ENCODE peak calls at places on chromosome 2, in ten cellular contexts. V, T, K, Q, B, E, P, O, R and L are unnamed samples.

GRCh38 chr2:18741888-18742287 is 152.5 kb upstream of the NT5C1B start:
- DNase-seq in V (no peak), T (peak), K (no peak), Q (no peak), B (no peak), E (no peak), P (no peak), O (no peak), R (peak), L (peak)

GRCh38 chr2:113126845-113127645 is at the start of gene IL1RN:
- DNase-seq in V (no peak), T (no peak), K (no peak), Q (no peak), B (no peak), E (no peak), P (no peak), O (no peak), R (no peak), L (no peak)

GRCh38 chr2:9535177-9535576 is 20.5 kb downstream of the ADAM17 start:
- DNase-seq in V (no peak), T (no peak), K (no peak), Q (no peak), B (no peak), E (no peak), P (no peak), O (no peak), R (no peak), L (no peak)

GRCh38 chr2:25257931-25258771 is 83.6 kb downstream of the DNMT3A start:
- DNase-seq in V (no peak), T (no peak), K (no peak), Q (no peak), B (no peak), E (no peak), P (no peak), O (peak), R (no peak), L (no peak)

GRCh38 chr2:217282531-217282930 is 422.7 kb upstream of the TNP1 start:
- DNase-seq in V (peak), T (no peak), K (peak), Q (no peak), B (peak), E (no peak), P (no peak), O (no peak), R (peak), L (peak)

GRCh38 chr2:54577944-54578667 is 122.0 kb downstream of the SPTBN1 start:
- DNase-seq in V (no peak), T (no peak), K (no peak), Q (no peak), B (no peak), E (no peak), P (no peak), O (peak), R (no peak), L (peak)

GRCh38 chr2:98480598-98480997 is 35.9 kb downstream of the INPP4A start:
- DNase-seq in V (no peak), T (no peak), K (no peak), Q (no peak), B (no peak), E (no peak), P (no peak), O (no peak), R (no peak), L (no peak)

GRCh38 chr2:100425107-100425506 is 7.6 kb upstream of the CHST10 start:
- DNase-seq in V (no peak), T (no peak), K (no peak), Q (no peak), B (no peak), E (no peak), P (no peak), O (no peak), R (no peak), L (no peak)

GRCh38 chr2:221304916-221305315 is 267.2 kb downstream of the EPHA4 start:
- DNase-seq in V (peak), T (no peak), K (no peak), Q (no peak), B (no peak), E (no peak), P (no peak), O (no peak), R (no peak), L (no peak)

GRCh38 chr2:183079335-183079775 is 808 bp downstream of the DUSP19 start:
- DNase-seq in V (peak), T (no peak), K (peak), Q (no peak), B (no peak), E (no peak), P (peak), O (no peak), R (no peak), L (peak)

GRCh38 chr2:120919771-120920437 is 184.2 kb downstream of the GLI2 start:
- DNase-seq in V (peak), T (no peak), K (peak), Q (peak), B (peak), E (peak), P (peak), O (no peak), R (peak), L (peak)

GRCh38 chr2:64115808-64116598 is 28.2 kb downstream of the PELI1 start:
- DNase-seq in V (no peak), T (no peak), K (no peak), Q (no peak), B (no peak), E (no peak), P (no peak), O (no peak), R (no peak), L (no peak)

GRCh38 chr2:120350801-120351324 is 4.9 kb downstream of the INHBB start:
- DNase-seq in V (no peak), T (no peak), K (no peak), Q (no peak), B (no peak), E (no peak), P (no peak), O (no peak), R (no peak), L (no peak)

GRCh38 chr2:9481257-9481922 is 7.0 kb downstream of the IAH1 start:
- DNase-seq in V (peak), T (no peak), K (peak), Q (no peak), B (peak), E (peak), P (peak), O (no peak), R (peak), L (no peak)

GRCh38 chr2:152499921-152500320 is 164.9 kb downstream of the FMNL2 start:
- DNase-seq in V (no peak), T (no peak), K (peak), Q (no peak), B (peak), E (peak), P (peak), O (no peak), R (peak), L (peak)

GRCh38 chr2:45575881-45576280 is 35.2 kb downstream of the SRBD1 start:
- DNase-seq in V (no peak), T (no peak), K (no peak), Q (no peak), B (no peak), E (no peak), P (no peak), O (no peak), R (no peak), L (no peak)

GRCh38 chr2:231642631-231643493 is 50.2 kb downstream of the TEX44 start:
- DNase-seq in V (peak), T (peak), K (peak), Q (peak), B (peak), E (peak), P (peak), O (no peak), R (peak), L (peak)

GRCh38 chr2:128309341-128310093 is 9.2 kb downstream of the HS6ST1 start:
- DNase-seq in V (no peak), T (peak), K (peak), Q (peak), B (peak), E (peak), P (no peak), O (peak), R (peak), L (no peak)

GRCh38 chr2:196234672-196235071 is 63.3 kb upstream of the STK17B start:
- DNase-seq in V (peak), T (no peak), K (peak), Q (no peak), B (peak), E (peak), P (peak), O (no peak), R (peak), L (peak)

GRCh38 chr2:4673025-4673489 is 969.7 kb downstream of the DCDC2C start:
- DNase-seq in V (no peak), T (no peak), K (no peak), Q (no peak), B (no peak), E (no peak), P (no peak), O (no peak), R (no peak), L (no peak)

GRCh38 chr2:237134831-237135230 is 49.1 kb downstream of the COPS8 start:
- DNase-seq in V (no peak), T (no peak), K (no peak), Q (no peak), B (no peak), E (no peak), P (no peak), O (no peak), R (no peak), L (no peak)

GRCh38 chr2:11101430-11101829 is 53.8 kb upstream of the SLC66A3 start:
- DNase-seq in V (no peak), T (no peak), K (no peak), Q (no peak), B (no peak), E (no peak), P (no peak), O (no peak), R (no peak), L (no peak)

GRCh38 chr2:57759131-57759530 is 287.5 kb upstream of the VRK2 start:
- DNase-seq in V (no peak), T (peak), K (no peak), Q (no peak), B (no peak), E (no peak), P (no peak), O (no peak), R (no peak), L (no peak)

GRCh38 chr2:57758686-57759085 is 287.9 kb upstream of the VRK2 start:
- DNase-seq in V (no peak), T (no peak), K (no peak), Q (no peak), B (no peak), E (no peak), P (no peak), O (no peak), R (no peak), L (no peak)

GRCh38 chr2:57759822-57760300 is 286.7 kb upstream of the VRK2 start:
- DNase-seq in V (peak), T (peak), K (peak), Q (peak), B (peak), E (peak), P (peak), O (peak), R (peak), L (peak)

DNA sequence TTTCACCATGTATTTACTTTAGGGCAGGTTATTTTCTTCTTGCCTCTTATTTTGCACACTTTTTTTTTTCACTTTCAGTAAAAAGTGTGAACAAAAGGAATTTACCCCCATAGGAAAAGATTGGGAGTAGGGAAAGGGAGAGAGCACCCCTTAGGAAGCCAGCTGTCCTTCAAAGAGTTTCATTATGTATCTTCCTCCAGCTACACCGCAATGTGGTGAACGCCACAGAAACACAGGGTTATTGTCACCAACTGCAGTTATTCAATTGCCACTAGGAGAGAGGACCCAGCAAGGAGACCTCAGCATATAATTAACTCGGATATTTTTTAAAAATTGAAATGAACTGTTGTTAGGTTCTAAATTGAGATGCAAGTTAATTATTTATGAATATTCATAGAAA is 286.2 kb upstream of the VRK2 start:
- DNase-seq in V (no peak), T (no peak), K (no peak), Q (no peak), B (no peak), E (no peak), P (no peak), O (peak), R (no peak), L (no peak)
- H3K4me3 ChIP-seq in V (no peak), T (no peak), K (no peak), Q (no peak), B (peak), E (no peak), P (peak), O (peak), R (no peak), L (no peak)

GRCh38 chr2:176650101-176650500 is 380.9 kb downstream of the MTX2 start:
- DNase-seq in V (no peak), T (no peak), K (no peak), Q (no peak), B (no peak), E (no peak), P (no peak), O (no peak), R (no peak), L (no peak)
- TF ChIP-seq CTCF in V (no peak), T (no peak), K (no peak), Q (no peak), B (peak), E (no peak), P (no peak), O (peak), R (no peak), L (peak)

GRCh38 chr2:240566203-240567136 is 1.8 kb upstream of the RNPEPL1 start:
- DNase-seq in V (peak), T (peak), K (peak), Q (peak), B (peak), E (peak), P (peak), O (peak), R (peak), L (peak)

GRCh38 chr2:240567137-240567871 is 980 bp upstream of the RNPEPL1 start:
- DNase-seq in V (peak), T (no peak), K (no peak), Q (peak), B (no peak), E (no peak), P (no peak), O (no peak), R (no peak), L (no peak)

GRCh38 chr2:240564191-240564570 is 4.0 kb downstream of the DUSP28 start:
- DNase-seq in V (no peak), T (no peak), K (no peak), Q (no peak), B (no peak), E (no peak), P (no peak), O (no peak), R (no peak), L (no peak)

GRCh38 chr2:240565267-240566202 is 2.7 kb upstream of the RNPEPL1 start:
- DNase-seq in V (peak), T (peak), K (peak), Q (peak), B (peak), E (no peak), P (peak), O (no peak), R (peak), L (peak)

GRCh38 chr2:240564571-240565266 is 3.6 kb upstream of the RNPEPL1 start:
- DNase-seq in V (no peak), T (no peak), K (no peak), Q (peak), B (no peak), E (no peak), P (no peak), O (no peak), R (peak), L (no peak)
- H3K4me3 ChIP-seq in V (no peak), T (no peak), K (no peak), Q (no peak), B (no peak), E (no peak), P (no peak), O (no peak), R (no peak), L (no peak)

GRCh38 chr2:190876641-190877040 is 4.0 kb upstream of the GLS start:
- DNase-seq in V (no peak), T (no peak), K (no peak), Q (no peak), B (no peak), E (no peak), P (no peak), O (no peak), R (no peak), L (peak)
- TF ChIP-seq CTCF in V (no peak), T (no peak), K (no peak), Q (no peak), B (no peak), E (no peak), P (no peak), O (no peak), R (no peak), L (no peak)

DNA sequence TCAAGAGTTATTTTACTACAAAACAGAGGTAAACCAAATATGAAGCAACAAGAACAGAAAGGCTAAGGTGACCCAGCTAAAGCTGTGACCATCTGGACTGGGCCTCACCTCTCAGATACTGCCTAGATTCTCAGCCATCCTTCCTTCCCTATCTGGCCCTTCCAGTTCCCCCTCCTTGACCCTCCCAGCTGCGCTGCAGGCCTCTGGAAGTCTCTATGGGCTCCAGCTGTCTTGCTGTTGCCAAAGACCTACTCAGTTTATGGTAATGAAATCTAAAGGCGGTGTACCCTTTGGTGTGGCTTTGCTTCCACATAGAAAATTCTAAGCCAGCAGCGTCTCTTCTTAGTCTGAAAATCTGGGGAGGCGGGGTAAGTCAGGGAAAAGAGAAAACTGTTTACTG is 55.7 kb downstream of the ARHGEF33 start:
- DNase-seq in V (no peak), T (no peak), K (no peak), Q (no peak), B (no peak), E (no peak), P (no peak), O (no peak), R (no peak), L (no peak)
- H3K4me3 ChIP-seq in V (no peak), T (no peak), K (no peak), Q (no peak), B (no peak), E (no peak), P (no peak), O (no peak), R (no peak), L (no peak)

GRCh38 chr2:160167089-160167488 is 33.0 kb downstream of the ITGB6 start:
- DNase-seq in V (no peak), T (no peak), K (no peak), Q (no peak), B (no peak), E (no peak), P (no peak), O (no peak), R (no peak), L (no peak)
- TF ChIP-seq CTCF in V (no peak), T (no peak), K (no peak), Q (no peak), B (no peak), E (no peak), P (no peak), O (no peak), R (no peak), L (no peak)

DNA sequence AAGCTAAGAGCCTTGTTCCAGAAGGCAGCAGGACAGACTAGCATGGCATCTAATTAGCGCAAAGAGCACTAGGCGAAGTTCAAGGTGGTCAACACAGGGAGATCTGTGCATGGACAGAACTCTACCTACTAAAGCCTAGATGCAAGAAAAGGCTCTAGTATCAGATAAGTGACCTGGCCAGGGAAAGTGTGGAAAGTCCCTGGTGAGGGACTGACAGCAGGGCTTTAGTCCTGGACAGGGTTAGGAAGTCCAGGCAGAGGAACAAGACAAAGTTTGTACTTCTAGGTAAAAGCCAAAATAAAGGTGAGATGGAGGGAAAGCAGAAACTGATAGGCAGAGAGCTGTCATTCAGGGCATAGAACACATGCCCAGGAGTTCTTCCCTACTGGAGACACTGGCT is 45.0 kb upstream of the PCBP1 start:
- DNase-seq in V (no peak), T (no peak), K (no peak), Q (no peak), B (no peak), E (no peak), P (no peak), O (no peak), R (no peak), L (no peak)
- H3K4me3 ChIP-seq in V (no peak), T (no peak), K (no peak), Q (no peak), B (no peak), E (no peak), P (no peak), O (no peak), R (no peak), L (no peak)

DNA sequence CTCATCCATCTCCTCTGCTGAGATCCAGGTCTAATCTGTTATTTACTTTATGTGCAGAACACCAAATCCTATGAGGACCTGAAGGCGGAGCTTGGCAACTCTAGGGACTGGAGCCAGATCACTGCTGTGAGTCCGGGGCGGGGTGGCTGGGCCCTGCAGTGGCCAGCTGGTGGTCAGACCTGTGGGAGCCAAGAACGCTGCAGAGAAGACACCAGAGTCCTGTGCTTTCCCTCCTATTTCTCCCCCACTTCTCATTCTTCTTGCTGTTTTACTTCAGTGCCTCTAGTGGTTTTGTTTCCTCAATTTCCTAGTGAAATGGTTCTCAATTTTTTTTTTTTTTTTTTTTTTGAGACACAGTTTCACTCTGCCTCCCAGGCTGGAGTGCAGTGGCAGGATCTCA is 19.7 kb downstream of the VIL1 start:
- DNase-seq in V (no peak), T (no peak), K (no peak), Q (no peak), B (no peak), E (no peak), P (no peak), O (no peak), R (no peak), L (peak)
- TF ChIP-seq CTCF in V (no peak), T (no peak), K (no peak), Q (no peak), B (no peak), E (no peak), P (no peak), O (no peak), R (no peak), L (no peak)

GRCh38 chr2:81136296-81136695 is 831.7 kb upstream of the LRRTM1 start:
- DNase-seq in V (no peak), T (no peak), K (no peak), Q (no peak), B (no peak), E (no peak), P (no peak), O (no peak), R (no peak), L (no peak)
- H3K4me3 ChIP-seq in V (no peak), T (no peak), K (no peak), Q (no peak), B (no peak), E (no peak), P (no peak), O (no peak), R (no peak), L (no peak)